ENCODE peak calls at places on chromosomes 7 and 10, in five cellular contexts. A is M059J, D is glutamatergic neuron, J is WTC11, W is neural progenitor cell. K is an unnamed sample.

GRCh38 chr7:135709508-135709907 is 18.5 kb downstream of the SLC13A4 start:
- DNase-seq in J (no peak), A (no peak), W (no peak), D (no peak), K (no peak)

GRCh38 chr10:27568196-27569175 is 64.4 kb downstream of the RAB18 start:
- DNase-seq in A (no peak), D (no peak), J (no peak), W (no peak), K (no peak)

GRCh38 chr7:19619122-19619521 is 89.7 kb downstream of the POLR1F start:
- DNase-seq in D (no peak), W (no peak), A (peak), J (no peak), K (no peak)

GRCh38 chr7:87709258-87709657 is 81.1 kb downstream of the RUNDC3B start:
- DNase-seq in A (peak), D (no peak), J (no peak), W (peak), K (no peak)

GRCh38 chr10:87635498-87636312 is 24.0 kb upstream of the PAPSS2 start:
- DNase-seq in D (no peak), J (no peak), W (no peak), A (peak), K (no peak)

GRCh38 chr7:4774804-4775280 is 581 bp upstream of the AP5Z1 start:
- DNase-seq in W (no peak), D (no peak), A (peak), J (no peak), K (no peak)

GRCh38 chr10:124686707-124687376 is 57.3 kb downstream of the FAM53B start:
- DNase-seq in J (no peak), A (no peak), D (no peak), W (no peak), K (no peak)

GRCh38 chr10:14917827-14918226 is 36.1 kb downstream of the DCLRE1C start:
- DNase-seq in W (no peak), J (no peak), D (no peak), A (no peak), K (no peak)

GRCh38 chr7:133061357-133061756 is 20.5 kb downstream of the CHCHD3 start:
- DNase-seq in W (no peak), D (no peak), J (no peak), A (no peak), K (no peak)